ENCODE peak calls at places on chromosomes 6 and 20, in four cellular contexts. Y, X, D and U are unnamed samples.

GRCh38 chr20:58553841-58554240 is 38.6 kb upstream of the APCDD1L start:
- DNase-seq in Y (no peak), X (no peak), D (no peak), U (peak; percentile 72)

GRCh38 chr20:62352402-62353288 is 14.5 kb downstream of the LAMA5 start:
- DNase-seq in Y (no peak), X (no peak), D (peak; percentile 87), U (peak; percentile 94)

GRCh38 chr20:35698298-35699126 is 640 bp downstream of the NFS1 start:
- DNase-seq in Y (no peak), X (no peak), D (no peak), U (no peak)

GRCh38 chr6:33965766-33966165 is 162.0 kb upstream of the MLN start:
- DNase-seq in Y (no peak), X (no peak), D (no peak), U (no peak)

GRCh38 chr20:35617397-35618031 is 1.9 kb downstream of the SPAG4 start:
- DNase-seq in Y (peak; percentile 64), X (peak; percentile 60), D (peak; percentile 71), U (peak; percentile 83)

GRCh38 chr6:89007209-89008001 is 44.0 kb upstream of the RNGTT start:
- DNase-seq in Y (no peak), X (no peak), D (no peak), U (no peak)

GRCh38 chr20:20864346-20865096 is 152.1 kb upstream of the RALGAPA2 start:
- DNase-seq in Y (no peak), X (no peak), D (no peak), U (no peak)

GRCh38 chr6:35668708-35669440 is 19.8 kb downstream of the FKBP5 start:
- DNase-seq in Y (no peak), X (no peak), D (no peak), U (no peak)

GRCh38 chr20:25864986-25865714 is 168.5 kb upstream of the ZNF337 start:
- DNase-seq in Y (no peak), X (no peak), D (no peak), U (no peak)

GRCh38 chr6:145887969-145888368 is 73.4 kb upstream of the FBXO30 start:
- DNase-seq in Y (peak; percentile 8), X (peak; percentile 30), D (peak; percentile 30), U (no peak)

GRCh38 chr20:32763202-32763999 is 1.2 kb downstream of the DNMT3B start:
- DNase-seq in Y (peak; percentile 8), X (no peak), D (no peak), U (no peak)

GRCh38 chr6:13431861-13432465 is 55.4 kb downstream of the GFOD1 start:
- DNase-seq in Y (peak; percentile 47), X (no peak), D (no peak), U (no peak)

GRCh38 chr20:61424011-61424627 is 172.1 kb downstream of the CDH4 start:
- DNase-seq in Y (no peak), X (no peak), D (no peak), U (no peak)

GRCh38 chr6:22145823-22146379 is 150.9 kb downstream of the PRL start:
- DNase-seq in Y (no peak), X (no peak), D (no peak), U (no peak)

GRCh38 chr6:2103644-2104523 is 141.5 kb downstream of the GMDS start:
- DNase-seq in Y (no peak), X (peak; percentile 13), D (no peak), U (peak; percentile 55)

GRCh38 chr20:41407617-41408016 is 41.0 kb upstream of the EMILIN3 start:
- DNase-seq in Y (no peak), X (no peak), D (no peak), U (no peak)

GRCh38 chr6:95321106-95321505 is 256.2 kb upstream of the MANEA start:
- DNase-seq in Y (no peak), X (no peak), D (no peak), U (no peak)

GRCh38 chr6:113599444-113599843 is 257.7 kb upstream of the MARCKS start:
- DNase-seq in Y (no peak), X (no peak), D (no peak), U (no peak)

GRCh38 chr6:148109732-148110131 is 232.9 kb upstream of the SASH1 start:
- DNase-seq in Y (no peak), X (no peak), D (no peak), U (no peak)

GRCh38 chr6:53312355-53312754 is 36.4 kb downstream of the ELOVL5 start:
- DNase-seq in Y (no peak), X (no peak), D (no peak), U (no peak)

GRCh38 chr20:64139200-64140081 is 24.8 kb upstream of the MYT1 start:
- DNase-seq in Y (no peak), X (no peak), D (no peak), U (peak; percentile 34)

GRCh38 chr20:4086771-4087677 is 71.7 kb upstream of the RNF24 start:
- DNase-seq in Y (no peak), X (no peak), D (no peak), U (no peak)

GRCh38 chr6:13268914-13269532 is 59.3 kb downstream of the TBC1D7 start:
- DNase-seq in Y (no peak), X (no peak), D (no peak), U (no peak)